ENCODE peak calls at places on chromosomes 11 and 22, in four cellular contexts. One of them, this sample, is unnamed.
A peak's percentile ranks its signal among the peaks of the same experiment; 100 is the strongest.

GRCh38 chr11:128670631-128671030 is 23.2 kb upstream of the FLI1 start:
- DNase-seq in CD8-positive, alpha-beta T cell: no peak
- DNase-seq in activated B cell treated with CpG ODN at 0.5 μM for 24 hours: no peak
- DNase-seq in PC-3: no peak
- DNase-seq in this sample: no peak

GRCh38 chr22:50179937-50180726 is 5.6 kb upstream of the TRABD start:
- DNase-seq in CD8-positive, alpha-beta T cell: no peak
- DNase-seq in activated B cell treated with CpG ODN at 0.5 μM for 24 hours: no peak
- DNase-seq in PC-3: no peak
- DNase-seq in this sample: no peak

GRCh38 chr22:22555596-22555995 is 3.5 kb downstream of the PRAME start:
- DNase-seq in CD8-positive, alpha-beta T cell: no peak
- DNase-seq in activated B cell treated with CpG ODN at 0.5 μM for 24 hours: no peak
- DNase-seq in PC-3: no peak
- DNase-seq in this sample: no peak

GRCh38 chr11:33027846-33028536 is 11.4 kb upstream of the TCP11L1 start:
- DNase-seq in CD8-positive, alpha-beta T cell: no peak
- DNase-seq in activated B cell treated with CpG ODN at 0.5 μM for 24 hours: no peak
- DNase-seq in PC-3: no peak
- DNase-seq in this sample: no peak

GRCh38 chr11:65646921-65647701 is 9.2 kb downstream of the SIPA1 start:
- DNase-seq in CD8-positive, alpha-beta T cell: no peak
- DNase-seq in activated B cell treated with CpG ODN at 0.5 μM for 24 hours: no peak
- DNase-seq in PC-3: peak; percentile 71
- DNase-seq in this sample: no peak

GRCh38 chr11:89495951-89496350 is 4.8 kb upstream of the NOX4 start:
- DNase-seq in CD8-positive, alpha-beta T cell: no peak
- DNase-seq in activated B cell treated with CpG ODN at 0.5 μM for 24 hours: no peak
- DNase-seq in PC-3: peak; percentile 13
- DNase-seq in this sample: no peak

GRCh38 chr22:46073683-46074504 is 76.4 kb upstream of the PPARA start:
- DNase-seq in CD8-positive, alpha-beta T cell: no peak
- DNase-seq in activated B cell treated with CpG ODN at 0.5 μM for 24 hours: no peak
- DNase-seq in PC-3: no peak
- DNase-seq in this sample: no peak

GRCh38 chr11:92070026-92070889 is 154.4 kb upstream of the FAT3 start:
- DNase-seq in CD8-positive, alpha-beta T cell: no peak
- DNase-seq in activated B cell treated with CpG ODN at 0.5 μM for 24 hours: no peak
- DNase-seq in PC-3: peak; percentile 42
- DNase-seq in this sample: no peak

GRCh38 chr11:131999084-131999483 is 628.7 kb downstream of the NTM start:
- DNase-seq in CD8-positive, alpha-beta T cell: no peak
- DNase-seq in activated B cell treated with CpG ODN at 0.5 μM for 24 hours: no peak
- DNase-seq in PC-3: no peak
- DNase-seq in this sample: no peak

GRCh38 chr22:19448739-19449421 is 1.4 kb upstream of the C22orf39 start:
- DNase-seq in CD8-positive, alpha-beta T cell: no peak
- DNase-seq in activated B cell treated with CpG ODN at 0.5 μM for 24 hours: no peak
- DNase-seq in PC-3: no peak
- DNase-seq in this sample: no peak

GRCh38 chr11:8108430-8108829 is 27.4 kb downstream of the TUB start:
- DNase-seq in CD8-positive, alpha-beta T cell: no peak
- DNase-seq in activated B cell treated with CpG ODN at 0.5 μM for 24 hours: no peak
- DNase-seq in PC-3: no peak
- DNase-seq in this sample: no peak

GRCh38 chr22:44916281-44917231 is 93.2 kb downstream of the PHF21B start:
- DNase-seq in CD8-positive, alpha-beta T cell: no peak
- DNase-seq in activated B cell treated with CpG ODN at 0.5 μM for 24 hours: no peak
- DNase-seq in PC-3: no peak
- DNase-seq in this sample: peak; percentile 34

GRCh38 chr22:46122980-46123693 is 27.2 kb upstream of the PPARA start:
- DNase-seq in CD8-positive, alpha-beta T cell: no peak
- DNase-seq in activated B cell treated with CpG ODN at 0.5 μM for 24 hours: no peak
- DNase-seq in PC-3: no peak
- DNase-seq in this sample: no peak

GRCh38 chr11:35994421-35994820 is 50.6 kb downstream of the LDLRAD3 start:
- DNase-seq in CD8-positive, alpha-beta T cell: no peak
- DNase-seq in activated B cell treated with CpG ODN at 0.5 μM for 24 hours: no peak
- DNase-seq in PC-3: no peak
- DNase-seq in this sample: no peak

GRCh38 chr22:44871782-44872181 is 119.4 kb downstream of the ARHGAP8 start:
- DNase-seq in CD8-positive, alpha-beta T cell: no peak
- DNase-seq in activated B cell treated with CpG ODN at 0.5 μM for 24 hours: no peak
- DNase-seq in PC-3: no peak
- DNase-seq in this sample: no peak

GRCh38 chr11:76606102-76606793 is 64.3 kb downstream of the LRRC32 start:
- DNase-seq in CD8-positive, alpha-beta T cell: no peak
- DNase-seq in activated B cell treated with CpG ODN at 0.5 μM for 24 hours: no peak
- DNase-seq in PC-3: no peak
- DNase-seq in this sample: no peak

DNA sequence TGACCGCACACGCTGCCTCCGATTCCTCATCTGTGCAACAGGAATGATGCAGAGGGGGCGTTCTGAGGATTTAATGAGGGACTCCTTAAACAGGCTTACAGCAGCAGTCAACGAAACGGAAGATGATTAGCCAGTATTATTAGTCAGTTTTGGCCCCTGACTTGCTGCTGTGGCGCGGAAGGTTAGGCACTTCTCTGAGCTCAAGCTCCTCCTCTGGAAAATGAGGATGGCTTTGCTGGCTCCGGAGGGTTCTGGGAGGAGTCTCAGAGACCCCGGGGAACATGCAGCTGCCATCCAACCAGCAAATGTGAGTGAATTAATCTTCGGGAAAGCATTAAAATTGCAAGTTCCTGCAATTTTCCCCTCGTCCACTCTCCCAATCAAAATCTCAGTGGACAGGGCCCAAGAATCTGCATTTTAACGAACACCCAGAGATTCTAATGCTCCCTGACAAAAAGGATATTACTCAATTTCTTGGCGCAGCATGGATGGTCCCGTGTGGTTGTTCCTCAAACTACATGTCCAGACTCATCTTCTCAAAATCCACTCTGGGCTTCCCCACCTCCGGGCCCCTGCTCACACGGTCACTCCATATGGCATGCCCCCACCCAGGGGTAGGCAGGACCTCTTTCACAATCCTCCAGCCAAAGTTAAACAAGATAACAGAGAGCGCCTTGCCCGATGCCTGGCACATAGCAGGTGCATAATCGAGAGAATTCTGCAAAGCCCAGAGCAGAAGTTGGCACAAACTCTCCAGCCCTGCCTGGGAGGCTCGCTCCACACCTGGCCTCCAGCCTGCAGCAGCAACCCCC is 6.4 kb downstream of the ELFN2 start:
- DNase-seq in CD8-positive, alpha-beta T cell: no peak
- DNase-seq in activated B cell treated with CpG ODN at 0.5 μM for 24 hours: no peak
- DNase-seq in PC-3: no peak
- DNase-seq in this sample: peak; percentile 67
- TF ChIP-seq CTCF in CD8-positive, alpha-beta T cell: no peak
- TF ChIP-seq CTCF in activated B cell treated with CpG ODN at 0.5 μM for 24 hours: no peak
- TF ChIP-seq CTCF in PC-3: no peak
- TF ChIP-seq CTCF in this sample: peak; percentile 25

GRCh38 chr22:29998627-29999026 is 81.6 kb upstream of the HORMAD2 start:
- DNase-seq in CD8-positive, alpha-beta T cell: no peak
- DNase-seq in activated B cell treated with CpG ODN at 0.5 μM for 24 hours: no peak
- DNase-seq in PC-3: no peak
- DNase-seq in this sample: no peak
- TF ChIP-seq CTCF in CD8-positive, alpha-beta T cell: no peak
- TF ChIP-seq CTCF in activated B cell treated with CpG ODN at 0.5 μM for 24 hours: no peak
- TF ChIP-seq CTCF in PC-3: no peak
- TF ChIP-seq CTCF in this sample: no peak

GRCh38 chr22:31442768-31443489 is 43.5 kb downstream of the DRG1 start:
- DNase-seq in CD8-positive, alpha-beta T cell: no peak
- DNase-seq in activated B cell treated with CpG ODN at 0.5 μM for 24 hours: no peak
- DNase-seq in PC-3: no peak
- DNase-seq in this sample: no peak
- TF ChIP-seq CTCF in CD8-positive, alpha-beta T cell: no peak
- TF ChIP-seq CTCF in activated B cell treated with CpG ODN at 0.5 μM for 24 hours: no peak
- TF ChIP-seq CTCF in PC-3: no peak
- TF ChIP-seq CTCF in this sample: no peak

DNA sequence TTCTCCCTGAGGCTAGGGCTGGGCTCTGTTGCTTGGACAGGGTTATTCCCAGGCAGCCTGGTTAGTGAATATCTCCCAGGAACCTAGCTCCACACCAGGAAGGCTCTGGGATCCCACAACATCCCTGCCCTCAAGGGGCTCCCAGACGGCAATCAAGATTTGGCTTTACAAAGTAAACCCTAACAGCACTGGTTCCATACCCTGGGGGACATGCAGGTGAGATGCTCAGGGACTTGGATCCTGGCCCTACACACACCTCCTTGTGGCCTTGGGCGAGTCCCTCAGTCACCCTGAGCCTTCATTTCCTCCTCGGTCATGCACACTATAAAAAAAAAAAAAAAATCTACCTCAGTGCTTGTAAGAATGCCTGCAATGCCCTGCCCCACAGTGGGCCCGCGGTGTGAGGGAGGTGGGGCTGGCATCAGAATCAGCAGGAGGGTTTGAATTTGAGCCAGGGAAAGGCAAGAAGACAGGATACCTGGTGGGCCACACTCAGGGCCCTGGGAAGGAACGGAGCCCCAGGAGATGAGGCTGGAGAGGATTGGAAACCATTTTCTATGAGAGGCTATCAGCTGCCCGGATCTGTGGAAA is 86.3 kb downstream of the MORC2 start:
- DNase-seq in CD8-positive, alpha-beta T cell: no peak
- DNase-seq in activated B cell treated with CpG ODN at 0.5 μM for 24 hours: no peak
- DNase-seq in PC-3: peak; percentile 2
- DNase-seq in this sample: peak; percentile 5
- TF ChIP-seq CTCF in CD8-positive, alpha-beta T cell: no peak
- TF ChIP-seq CTCF in activated B cell treated with CpG ODN at 0.5 μM for 24 hours: no peak
- TF ChIP-seq CTCF in PC-3: no peak
- TF ChIP-seq CTCF in this sample: no peak

GRCh38 chr22:32843300-32843699 is 41.8 kb downstream of the TIMP3 start:
- DNase-seq in CD8-positive, alpha-beta T cell: no peak
- DNase-seq in activated B cell treated with CpG ODN at 0.5 μM for 24 hours: no peak
- DNase-seq in PC-3: no peak
- DNase-seq in this sample: no peak
- TF ChIP-seq CTCF in CD8-positive, alpha-beta T cell: no peak
- TF ChIP-seq CTCF in activated B cell treated with CpG ODN at 0.5 μM for 24 hours: no peak
- TF ChIP-seq CTCF in PC-3: no peak
- TF ChIP-seq CTCF in this sample: no peak

GRCh38 chr11:21495879-21496278 is 697.0 kb upstream of the ANO5 start:
- DNase-seq in CD8-positive, alpha-beta T cell: no peak
- DNase-seq in activated B cell treated with CpG ODN at 0.5 μM for 24 hours: no peak
- DNase-seq in PC-3: no peak
- DNase-seq in this sample: no peak
- TF ChIP-seq CTCF in CD8-positive, alpha-beta T cell: no peak
- TF ChIP-seq CTCF in activated B cell treated with CpG ODN at 0.5 μM for 24 hours: no peak
- TF ChIP-seq CTCF in PC-3: no peak
- TF ChIP-seq CTCF in this sample: no peak

GRCh38 chr11:87212891-87213290 is 175.2 kb downstream of the TMEM135 start:
- DNase-seq in CD8-positive, alpha-beta T cell: no peak
- DNase-seq in activated B cell treated with CpG ODN at 0.5 μM for 24 hours: no peak
- DNase-seq in PC-3: no peak
- DNase-seq in this sample: no peak
- TF ChIP-seq CTCF in CD8-positive, alpha-beta T cell: no peak
- TF ChIP-seq CTCF in activated B cell treated with CpG ODN at 0.5 μM for 24 hours: no peak
- TF ChIP-seq CTCF in PC-3: no peak
- TF ChIP-seq CTCF in this sample: no peak

This sample was measured in CD14-positive monocyte.